ENCODE peak calls at places on chromosomes 1 and 21, in four cellular contexts. T is GM12878, X is HL-60, G is K562. M is an unnamed sample.

GRCh38 chr1:63621698-63622097 is 28.5 kb downstream of the PGM1 start:
- DNase-seq in T (no peak), G (no peak), X (no peak), M (no peak)

GRCh38 chr21:29092102-29092959 is 18.9 kb upstream of the CCT8 start:
- DNase-seq in T (no peak), G (no peak), X (no peak), M (no peak)

GRCh38 chr1:7002728-7003127 is 217.5 kb downstream of the CAMTA1 start:
- DNase-seq in X (no peak), T (no peak), G (no peak), M (no peak)

GRCh38 chr21:46207920-46208571 is 20.5 kb downstream of the LSS start:
- DNase-seq in G (no peak), X (no peak), T (no peak), M (no peak)

GRCh38 chr1:115314765-115315164 is 23.3 kb downstream of the NGF start:
- DNase-seq in G (no peak), T (no peak), X (no peak), M (no peak)

GRCh38 chr1:208170252-208170651 is 73.9 kb downstream of the PLXNA2 start:
- DNase-seq in X (no peak), G (no peak), T (no peak), M (no peak)

GRCh38 chr1:102872097-102872496 is 236.2 kb downstream of the COL11A1 start:
- DNase-seq in T (no peak), G (no peak), X (no peak), M (no peak)

GRCh38 chr1:3375256-3375655 is 79.2 kb upstream of the ARHGEF16 start:
- DNase-seq in X (no peak), T (no peak), G (no peak), M (no peak)

GRCh38 chr1:197884173-197884572 is 18.3 kb upstream of the C1orf53 start:
- DNase-seq in G (no peak), T (no peak), X (no peak), M (no peak)

GRCh38 chr1:32651461-32652073 is 559 bp downstream of the RBBP4 start:
- DNase-seq in X (no peak), G (no peak), T (no peak), M (no peak)

GRCh38 chr1:241776911-241777310 is 71.1 kb upstream of the EXO1 start:
- DNase-seq in G (no peak), X (no peak), T (no peak), M (no peak)

GRCh38 chr1:65722461-65722860 is 70.2 kb upstream of the PDE4B start:
- DNase-seq in G (no peak), X (no peak), T (no peak), M (no peak)

GRCh38 chr1:2441746-2442145 is 29.4 kb upstream of the PEX10 start:
- DNase-seq in X (no peak), G (no peak), T (no peak), M (no peak)

GRCh38 chr1:7962011-7962335 is 462 bp downstream of the PARK7 start:
- DNase-seq in T (no peak), X (no peak), G (no peak), M (no peak)

GRCh38 chr1:157111396-157112165 is 12.0 kb upstream of the ETV3L start:
- DNase-seq in T (no peak), X (no peak), G (no peak), M (no peak)

GRCh38 chr1:178057863-178058576 is 35.9 kb upstream of the RASAL2 start:
- DNase-seq in X (no peak), T (no peak), G (no peak), M (no peak)

GRCh38 chr1:199821029-199821779 is 206.3 kb upstream of the NR5A2 start:
- DNase-seq in T (no peak), G (no peak), X (no peak), M (no peak)

GRCh38 chr1:84379128-84379527 is 19.2 kb upstream of the DNASE2B start:
- DNase-seq in T (no peak), G (no peak), X (no peak), M (no peak)

GRCh38 chr1:202576816-202577215 is 133.4 kb downstream of the SYT2 start:
- DNase-seq in T (no peak), X (peak; percentile 32), G (no peak), M (no peak)

GRCh38 chr1:1292442-1292779 is 12.2 kb downstream of the SCNN1D start:
- DNase-seq in X (no peak), G (no peak), T (no peak), M (no peak)

GRCh38 chr1:101175886-101176285 is 60.9 kb upstream of the S1PR1 start:
- DNase-seq in T (no peak), G (no peak), X (no peak), M (no peak)

GRCh38 chr1:77655431-77655974 is 27.0 kb downstream of the ZZZ3 start:
- DNase-seq in X (no peak), G (no peak), T (no peak), M (no peak)

GRCh38 chr1:160942926-160943325 is 11.7 kb downstream of the ITLN2 start:
- DNase-seq in T (no peak), X (no peak), G (no peak), M (no peak)

GRCh38 chr1:17420361-17420760 is 19.1 kb downstream of the RCC2 start:
- DNase-seq in G (no peak), X (no peak), T (no peak), M (no peak)

GRCh38 chr1:8797230-8797629 is 20.2 kb downstream of the RERE start:
- DNase-seq in T (no peak), G (no peak), X (no peak), M (no peak)

GRCh38 chr1:6275826-6276764 is 15.2 kb upstream of the GPR153 start:
- DNase-seq in G (peak; percentile 67), T (no peak), X (no peak), M (no peak)

GRCh38 chr1:15592285-15592684 is 7.4 kb upstream of the AGMAT start:
- DNase-seq in X (no peak), G (no peak), T (no peak), M (no peak)

GRCh38 chr1:93992954-93993353 is 83.7 kb upstream of the GCLM start:
- DNase-seq in X (no peak), G (no peak), T (no peak), M (no peak)

GRCh38 chr1:229563241-229563640 is 4.7 kb upstream of the ABCB10 start:
- DNase-seq in G (no peak), T (no peak), X (no peak), M (no peak)

GRCh38 chr1:235019456-235019855 is 109.2 kb downstream of the TOMM20 start:
- DNase-seq in G (no peak), T (no peak), X (no peak), M (no peak)

GRCh38 chr1:96763514-96763913 is 41.9 kb downstream of the PTBP2 start:
- DNase-seq in T (no peak), X (no peak), G (no peak), M (no peak)

GRCh38 chr1:51897699-51898031 is 19.1 kb upstream of the NRDC start:
- DNase-seq in X (no peak), G (no peak), T (no peak), M (no peak)

GRCh38 chr21:45281411-45282282 is 6.0 kb downstream of the POFUT2 start:
- DNase-seq in X (no peak), G (no peak), T (no peak), M (no peak)

GRCh38 chr1:66606359-66607142 is 72.6 kb downstream of the SGIP1 start:
- DNase-seq in G (no peak), X (no peak), T (no peak), M (no peak)

GRCh38 chr1:186950547-186950946 is 121.8 kb downstream of the PLA2G4A start:
- DNase-seq in G (no peak), X (no peak), T (no peak), M (no peak)

GRCh38 chr1:192436441-192437078 is 119.8 kb downstream of the RGS21 start:
- DNase-seq in T (no peak), G (no peak), X (no peak), M (no peak)

GRCh38 chr1:228392111-228392936 is 14.3 kb downstream of the TRIM11 start:
- DNase-seq in T (no peak), G (peak; percentile 59), X (no peak), M (no peak)

GRCh38 chr1:166999500-166999899 is 10.4 kb downstream of the MAEL start:
- DNase-seq in G (no peak), X (no peak), T (no peak), M (no peak)

GRCh38 chr1:67704351-67704750 is 19.4 kb downstream of the GADD45A start:
- DNase-seq in G (no peak), X (no peak), T (no peak), M (no peak)

GRCh38 chr1:67701876-67702275 is 16.9 kb downstream of the GADD45A start:
- DNase-seq in G (no peak), T (no peak), X (no peak), M (no peak)

GRCh38 chr1:67700220-67700619 is 15.2 kb downstream of the GADD45A start:
- DNase-seq in G (peak; percentile 31), T (no peak), X (no peak), M (no peak)

GRCh38 chr1:67696708-67697107 is 11.7 kb downstream of the GADD45A start:
- DNase-seq in G (no peak), T (no peak), X (no peak), M (no peak)

GRCh38 chr1:67700692-67701410 is 15.8 kb downstream of the GADD45A start:
- DNase-seq in T (no peak), G (peak; percentile 82), X (no peak), M (no peak)
- TF ChIP-seq SPI1 in T (no peak), G (no peak), X (no peak), M (no peak)

DNA sequence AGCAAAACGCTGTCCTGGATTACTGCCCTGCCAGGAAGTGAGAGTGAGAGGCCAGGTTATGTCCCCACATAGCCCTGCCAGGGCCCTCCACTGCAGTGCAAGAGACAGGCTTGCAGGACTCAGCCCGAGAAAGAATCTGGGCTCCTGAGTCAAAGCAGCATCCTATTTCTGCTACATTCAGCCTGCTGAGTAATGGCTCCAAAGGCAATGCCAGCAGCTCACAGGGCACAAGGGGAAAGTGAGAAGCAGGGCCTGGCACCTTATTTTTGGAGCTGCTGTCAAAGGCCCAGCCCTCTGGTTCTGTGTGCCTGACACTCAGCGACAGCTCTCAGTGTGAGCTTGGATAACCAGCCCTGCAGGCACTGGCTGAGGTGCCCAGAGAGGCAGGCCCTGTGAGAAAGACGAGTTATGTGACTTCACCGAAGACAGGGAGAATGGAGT is 83.9 kb downstream of the DTL start:
- DNase-seq in G (no peak), X (no peak), T (no peak), M (no peak)
- TF ChIP-seq SPI1 in G (no peak), X (no peak), T (no peak), M (no peak)

GRCh38 chr21:14862794-14863720 is 201.7 kb downstream of the NRIP1 start:
- DNase-seq in T (no peak), G (no peak), X (no peak), M (no peak)
- TF ChIP-seq SPI1 in T (no peak), G (no peak), X (no peak), M (no peak)

DNA sequence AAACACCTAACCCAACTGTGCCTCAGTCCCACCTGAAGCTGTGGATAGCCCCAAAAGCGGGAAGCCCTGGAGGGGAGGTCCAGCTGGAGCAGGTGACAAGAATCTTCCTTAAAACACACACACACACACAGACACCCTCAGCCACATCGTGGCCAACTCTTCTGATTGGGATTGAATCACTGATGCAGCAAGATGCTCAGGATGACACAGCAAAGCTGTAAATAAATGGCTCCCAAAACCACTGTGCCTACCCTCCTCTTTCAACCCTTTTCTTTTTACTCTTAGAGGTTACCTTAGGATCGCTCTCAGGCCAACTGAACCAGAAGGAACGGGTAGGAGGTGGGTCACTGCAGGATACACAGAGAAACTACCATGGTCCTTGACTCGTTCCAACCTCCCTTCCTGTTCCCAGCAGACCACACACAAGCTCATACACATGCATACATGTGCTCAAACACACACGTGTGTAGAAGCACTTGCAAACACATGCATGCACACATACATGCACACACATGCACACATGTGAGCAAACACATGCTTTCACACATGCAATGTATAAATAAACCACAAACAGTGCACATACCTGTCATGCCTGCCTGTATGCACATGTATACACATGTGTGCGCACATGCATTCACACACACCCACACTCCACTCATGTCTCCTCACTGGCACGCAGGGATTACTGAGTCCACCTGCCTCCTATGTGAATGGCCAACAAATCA is 14.4 kb downstream of the CAPN9 start:
- DNase-seq in G (no peak), X (no peak), T (no peak), M (no peak)
- TF ChIP-seq SPI1 in G (no peak), X (no peak), T (no peak), M (no peak)

M was measured in GM12891.